ENCODE peak calls at places on chromosomes 4 and X, in nine cellular contexts. B is AG08395, Y is kidney epithelial cell, A is transverse colon, C is mammary epithelial cell, P is fibroblast of lung, G is NCI-H2029, Z is KBM-7, F is psoas muscle. K is an unnamed sample.

GRCh38 chrX:121949041-121949760 is 901.8 kb downstream of the GLUD2 start:
- DNase-seq in B (no peak), Y (no peak), A (no peak), C (no peak), P (no peak), G (no peak), Z (no peak), F (no peak), K (no peak)

GRCh38 chr4:22515145-22515887 is 550 bp downstream of the ADGRA3 start:
- DNase-seq in B (peak), Y (no peak), A (peak), C (peak), P (peak), G (peak), Z (peak), F (peak), K (peak)

GRCh38 chrX:140502491-140503229 is 2.2 kb downstream of the SOX3 start:
- DNase-seq in B (no peak), Y (no peak), A (no peak), C (no peak), P (no peak), G (no peak), Z (no peak), F (no peak), K (no peak)

GRCh38 chrX:87528487-87528886 is 10.9 kb downstream of the KLHL4 start:
- DNase-seq in B (no peak), Y (no peak), A (no peak), C (no peak), P (no peak), G (no peak), Z (no peak), F (no peak), K (no peak)

GRCh38 chr4:108303488-108304177 is 134.9 kb upstream of the LEF1 start:
- DNase-seq in B (no peak), Y (peak), A (no peak), C (peak), P (peak), G (no peak), Z (no peak), F (no peak), K (no peak)

GRCh38 chrX:17022205-17022604 is 75.7 kb downstream of the REPS2 start:
- DNase-seq in B (peak), Y (peak), A (no peak), C (peak), P (peak), G (no peak), Z (peak), F (no peak), K (no peak)

GRCh38 chr4:3766791-3767561 is 791 bp downstream of the ADRA2C start:
- DNase-seq in B (peak), Y (no peak), A (no peak), C (peak), P (peak), G (peak), Z (no peak), F (no peak), K (no peak)

GRCh38 chr4:581753-582361 is 5.8 kb upstream of the TMEM271 start:
- DNase-seq in B (no peak), Y (no peak), A (no peak), C (no peak), P (no peak), G (no peak), Z (no peak), F (no peak), K (no peak)

GRCh38 chr4:78922207-78922606 is 17.0 kb downstream of the PAQR3 start:
- DNase-seq in B (peak), Y (peak), A (no peak), C (no peak), P (peak), G (no peak), Z (no peak), F (no peak), K (no peak)

GRCh38 chr4:78222575-78223186 is 165.6 kb downstream of the FRAS1 start:
- DNase-seq in B (no peak), Y (no peak), A (no peak), C (no peak), P (no peak), G (peak), Z (no peak), F (no peak), K (no peak)

GRCh38 chr4:126419266-126419665 is 1104.5 kb downstream of the FAT4 start:
- DNase-seq in B (no peak), Y (no peak), A (no peak), C (no peak), P (no peak), G (no peak), Z (no peak), F (no peak), K (no peak)

GRCh38 chrX:2159393-2159792 is 341.4 kb downstream of the DHRSX start:
- DNase-seq in B (no peak), Y (no peak), A (no peak), C (no peak), P (no peak), G (no peak), Z (peak), F (no peak), K (peak)

GRCh38 chrX:47245156-47245555 is 12.3 kb downstream of the USP11 start:
- DNase-seq in B (no peak), Y (no peak), A (no peak), C (no peak), P (no peak), G (no peak), Z (no peak), F (no peak), K (no peak)

GRCh38 chr4:146159384-146160058 is 16.0 kb upstream of the LSM6 start:
- DNase-seq in B (no peak), Y (no peak), A (no peak), C (no peak), P (no peak), G (no peak), Z (no peak), F (no peak), K (no peak)